ENCODE peak calls at places on chromosomes 12 and 14, in five cellular contexts. I is GM12878, P is WTC11, W is H1, T is K562. V is an unnamed sample.

GRCh38 chr14:55771242-55772025 is 191.4 kb downstream of the KTN1 start:
- DNase-seq in W (no peak), T (no peak), P (no peak), I (no peak), V (no peak)

GRCh38 chr12:47672068-47672467 is 33.8 kb downstream of the RPAP3 start:
- DNase-seq in P (no peak), W (no peak), I (no peak), T (no peak), V (no peak)

GRCh38 chr14:93112891-93113677 is 2.6 kb downstream of the ITPK1 start:
- DNase-seq in I (peak), W (peak), P (peak), T (peak), V (peak)

GRCh38 chr14:102993523-102993922 is 63.8 kb downstream of the CDC42BPB start:
- DNase-seq in W (no peak), T (no peak), P (no peak), I (no peak), V (peak)

GRCh38 chr12:109804820-109805761 is 28.1 kb downstream of the TRPV4 start:
- DNase-seq in T (peak), P (peak), W (peak), I (no peak), V (peak)

GRCh38 chr14:24965934-24966593 is 83.9 kb downstream of the STXBP6 start:
- DNase-seq in I (no peak), T (no peak), P (no peak), W (no peak), V (no peak)

GRCh38 chr12:42124764-42125371 is 19.8 kb downstream of the GXYLT1 start:
- DNase-seq in I (no peak), W (no peak), P (no peak), T (no peak), V (peak)

GRCh38 chr14:39847191-39847590 is 415.0 kb upstream of the FBXO33 start:
- DNase-seq in T (no peak), I (no peak), W (no peak), P (no peak), V (no peak)

GRCh38 chr12:83796527-83796926 is 1109.8 kb downstream of the TMTC2 start:
- DNase-seq in P (no peak), T (no peak), I (no peak), W (no peak), V (no peak)

GRCh38 chr14:96811265-96811664 is 14.1 kb downstream of the VRK1 start:
- DNase-seq in T (no peak), I (no peak), P (no peak), W (no peak), V (no peak)

GRCh38 chr12:120532701-120533238 is 1.4 kb upstream of the RNF10 start:
- DNase-seq in T (no peak), P (no peak), W (no peak), I (no peak), V (no peak)

GRCh38 chr12:49094104-49094948 is at the start of gene DHH:
- DNase-seq in P (peak), T (peak), W (peak), I (no peak), V (no peak)

GRCh38 chr12:31951008-31951407 is 8.2 kb upstream of the RESF1 start:
- DNase-seq in P (no peak), I (no peak), T (no peak), W (no peak), V (no peak)

GRCh38 chr12:116135209-116135930 is 142.1 kb downstream of the MED13L start:
- DNase-seq in P (no peak), I (no peak), W (no peak), T (no peak), V (peak)

GRCh38 chr14:105162374-105162979 is 6.1 kb downstream of the JAG2 start:
- DNase-seq in I (no peak), W (no peak), P (no peak), T (peak), V (peak)

GRCh38 chr12:76549131-76549530 is 10.4 kb downstream of the OSBPL8 start:
- DNase-seq in P (no peak), W (no peak), I (no peak), T (no peak), V (no peak)

GRCh38 chr14:93231129-93231979 is 24.3 kb downstream of the UBR7 start:
- DNase-seq in I (no peak), T (no peak), P (no peak), W (no peak), V (no peak)

GRCh38 chr14:92586001-92586947 is 72.7 kb downstream of the RIN3 start:
- DNase-seq in W (no peak), P (no peak), T (no peak), I (peak), V (no peak)

GRCh38 chr12:6703631-6704030 is 3.0 kb upstream of the PIANP start:
- DNase-seq in W (peak), T (peak), I (no peak), P (peak), V (peak)

GRCh38 chr14:69090187-69090789 is 62.6 kb downstream of the DCAF5 start:
- DNase-seq in W (no peak), P (peak), I (no peak), T (peak), V (peak)

GRCh38 chr14:22391908-22392307 is 197.1 kb downstream of the DAD1 start:
- DNase-seq in T (peak), P (peak), I (peak), W (no peak), V (peak)

GRCh38 chr12:117125275-117125613 is 26.0 kb upstream of the TESC start:
- DNase-seq in P (no peak), T (no peak), W (no peak), I (no peak), V (no peak)

GRCh38 chr14:73223049-73223448 is 14.3 kb upstream of the PAPLN start:
- DNase-seq in I (peak), W (no peak), T (no peak), P (no peak), V (no peak)

GRCh38 chr14:97306133-97306784 is 509.1 kb downstream of the VRK1 start:
- DNase-seq in T (no peak), W (no peak), P (no peak), I (peak), V (no peak)

GRCh38 chr14:82657186-82657675 is 1123.6 kb upstream of the SEL1L start:
- DNase-seq in W (no peak), I (no peak), T (no peak), P (no peak), V (no peak)

GRCh38 chr12:86724716-86725115 is 468.5 kb upstream of the MGAT4C start:
- DNase-seq in P (no peak), I (no peak), T (no peak), W (no peak), V (no peak)

GRCh38 chr14:75977544-75977943 is 4.3 kb downstream of the TGFB3 start:
- DNase-seq in W (no peak), T (no peak), P (no peak), I (no peak), V (no peak)

GRCh38 chr12:112664569-112664968 is 127.0 kb upstream of the RPH3A start:
- DNase-seq in T (peak), I (no peak), P (peak), W (peak), V (no peak)
- TF ChIP-seq ATF2 in T (no peak), I (no peak), P (no peak), W (no peak), V (no peak)

GRCh38 chr12:88520436-88520820 is 59.8 kb downstream of the KITLG start:
- DNase-seq in P (no peak), I (no peak), T (no peak), W (no peak), V (no peak)
- TF ChIP-seq ATF2 in P (no peak), I (no peak), T (no peak), W (no peak), V (no peak)

DNA sequence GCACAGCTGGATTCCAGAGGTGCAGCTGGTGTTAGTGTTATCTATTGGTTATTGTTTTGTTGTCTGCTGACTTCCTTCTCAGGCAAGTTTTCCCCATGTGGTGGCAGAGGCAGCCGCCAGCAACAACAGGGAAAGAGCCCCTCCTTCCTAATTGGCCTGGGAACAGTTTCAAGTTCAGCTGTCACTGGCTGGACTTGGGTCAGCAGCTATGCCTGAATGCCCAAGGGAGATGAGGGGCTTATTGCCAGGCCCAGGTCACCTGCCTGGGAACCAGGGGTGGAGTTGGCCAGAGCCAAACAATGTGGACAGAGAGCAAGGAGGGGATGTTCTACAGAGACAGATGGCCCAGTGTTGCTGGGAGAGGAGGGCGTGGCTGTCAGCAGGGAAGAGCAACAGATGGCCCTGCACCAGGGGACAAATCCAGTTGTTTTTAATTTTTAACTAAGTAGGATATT is 38.3 kb downstream of the TPCN1 start:
- DNase-seq in P (no peak), W (no peak), T (no peak), I (no peak), V (peak)
- TF ChIP-seq ATF2 in P (no peak), W (no peak), T (no peak), I (no peak), V (no peak)

DNA sequence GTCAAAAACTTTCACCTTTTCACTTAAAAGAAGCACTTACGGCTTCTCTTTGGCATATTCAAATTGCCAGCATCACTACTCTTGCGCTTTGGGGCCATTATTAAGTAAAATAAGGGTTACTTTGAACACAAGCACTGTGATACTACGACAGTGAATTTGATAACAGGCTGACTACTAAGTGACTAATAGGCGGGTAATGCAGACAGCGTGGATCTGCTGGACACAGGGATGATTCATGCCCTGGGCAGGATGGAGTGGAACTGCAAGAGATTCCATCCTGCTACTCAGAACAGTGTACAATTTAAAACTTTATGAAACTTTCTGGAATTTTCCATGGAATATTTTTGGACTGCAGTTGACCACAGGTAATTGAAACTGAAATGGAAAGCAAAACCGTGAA is 45.9 kb downstream of the YEATS4 start:
- DNase-seq in W (no peak), T (no peak), I (no peak), P (no peak), V (peak)
- TF ChIP-seq ATF2 in W (no peak), T (no peak), I (no peak), P (no peak), V (no peak)

DNA sequence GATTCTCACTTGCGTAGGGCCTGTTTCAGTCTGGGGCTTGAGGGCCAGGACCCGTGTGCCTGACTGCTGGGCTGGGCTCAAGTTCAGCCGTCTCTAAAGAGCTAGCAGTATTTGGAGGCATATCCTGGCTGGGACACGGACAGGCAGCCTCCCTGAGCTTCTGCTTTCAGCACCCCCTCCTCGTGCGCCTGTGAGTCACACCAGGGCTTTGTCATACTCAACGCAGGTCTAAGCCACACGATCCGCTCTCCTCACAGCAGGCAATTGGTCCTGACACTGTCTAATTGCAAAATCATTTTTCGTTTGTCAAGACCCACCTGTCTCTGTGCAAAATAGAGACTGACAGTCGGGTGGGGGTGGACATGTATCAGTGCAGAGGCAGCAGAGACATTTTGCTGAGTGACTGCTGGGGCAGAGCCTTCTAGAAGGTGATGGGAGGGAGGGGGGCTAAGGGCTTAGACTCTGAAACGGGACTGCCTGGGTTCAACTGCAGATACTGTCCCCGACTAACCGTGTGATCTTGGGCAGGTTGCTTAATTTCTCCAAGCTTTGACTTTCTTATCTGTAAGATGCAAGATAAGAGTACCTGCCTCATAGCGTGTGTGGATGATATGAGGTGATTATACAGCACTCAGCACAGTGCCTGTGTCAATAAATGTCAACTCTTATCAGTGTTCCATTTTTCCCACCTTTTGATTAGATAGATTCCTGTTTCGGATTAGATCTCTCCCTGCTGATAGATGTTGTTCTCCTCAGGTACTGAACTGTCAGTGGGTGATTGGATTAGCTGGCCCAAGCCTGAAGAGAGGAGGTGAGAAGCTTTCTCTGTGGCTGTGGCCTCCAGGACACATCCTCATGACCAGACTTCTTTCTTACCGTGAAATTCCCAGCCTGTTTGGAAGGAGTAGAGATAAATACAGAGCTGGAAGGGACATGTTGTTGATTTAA is 53.1 kb downstream of the KCNA1 start:
- DNase-seq in P (no peak), W (no peak), T (no peak), I (no peak), V (no peak)
- TF ChIP-seq ATF2 in P (no peak), W (no peak), T (no peak), I (no peak), V (no peak)

V was measured in HepG2.